ENCODE peak calls at places on chromosomes 3 and 15, in five cellular contexts. One of them, this sample, is unnamed.

GRCh38 chr3:127263586-127264231 is 24.1 kb downstream of the PRR20G start:
- DNase-seq in amygdala: peak
- DNase-seq in stomach: no peak
- DNase-seq in activated T-cell treated with anti-CD3 and anti-CD28 coated beads for 24 hours: no peak
- DNase-seq in iris pigment epithelial cell: no peak
- DNase-seq in this sample: no peak

GRCh38 chr15:77032052-77032646 is 37.2 kb downstream of the PSTPIP1 start:
- DNase-seq in iris pigment epithelial cell: no peak
- DNase-seq in activated T-cell treated with anti-CD3 and anti-CD28 coated beads for 24 hours: no peak
- DNase-seq in stomach: peak
- DNase-seq in amygdala: no peak
- DNase-seq in this sample: no peak

GRCh38 chr15:69627548-69628158 is 175.0 kb downstream of the RPLP1 start:
- DNase-seq in iris pigment epithelial cell: no peak
- DNase-seq in stomach: no peak
- DNase-seq in activated T-cell treated with anti-CD3 and anti-CD28 coated beads for 24 hours: no peak
- DNase-seq in amygdala: no peak
- DNase-seq in this sample: no peak

GRCh38 chr3:77456881-77457280 is 417.0 kb downstream of the ROBO2 start:
- DNase-seq in stomach: no peak
- DNase-seq in amygdala: no peak
- DNase-seq in activated T-cell treated with anti-CD3 and anti-CD28 coated beads for 24 hours: no peak
- DNase-seq in iris pigment epithelial cell: no peak
- DNase-seq in this sample: no peak

GRCh38 chr3:126982125-126982521 is 792 bp upstream of the PLXNA1 start:
- DNase-seq in stomach: no peak
- DNase-seq in activated T-cell treated with anti-CD3 and anti-CD28 coated beads for 24 hours: peak
- DNase-seq in iris pigment epithelial cell: peak
- DNase-seq in amygdala: no peak
- DNase-seq in this sample: no peak

GRCh38 chr3:153897025-153897723 is 224.0 kb upstream of the ARHGEF26 start:
- DNase-seq in amygdala: no peak
- DNase-seq in iris pigment epithelial cell: no peak
- DNase-seq in stomach: no peak
- DNase-seq in activated T-cell treated with anti-CD3 and anti-CD28 coated beads for 24 hours: no peak
- DNase-seq in this sample: no peak

GRCh38 chr3:26460975-26461374 is 161.6 kb upstream of the LRRC3B start:
- DNase-seq in stomach: no peak
- DNase-seq in activated T-cell treated with anti-CD3 and anti-CD28 coated beads for 24 hours: no peak
- DNase-seq in iris pigment epithelial cell: no peak
- DNase-seq in amygdala: no peak
- DNase-seq in this sample: no peak

GRCh38 chr3:128348805-128349531 is 117.7 kb downstream of the DNAJB8 start:
- DNase-seq in activated T-cell treated with anti-CD3 and anti-CD28 coated beads for 24 hours: no peak
- DNase-seq in stomach: no peak
- DNase-seq in amygdala: no peak
- DNase-seq in iris pigment epithelial cell: no peak
- DNase-seq in this sample: no peak

GRCh38 chr3:111984636-111985298 is 5.9 kb downstream of the ABHD10 start:
- DNase-seq in stomach: no peak
- DNase-seq in iris pigment epithelial cell: no peak
- DNase-seq in amygdala: no peak
- DNase-seq in activated T-cell treated with anti-CD3 and anti-CD28 coated beads for 24 hours: no peak
- DNase-seq in this sample: no peak

GRCh38 chr3:12910356-12911099 is 69.2 kb upstream of the RPL32 start:
- DNase-seq in iris pigment epithelial cell: no peak
- DNase-seq in activated T-cell treated with anti-CD3 and anti-CD28 coated beads for 24 hours: no peak
- DNase-seq in stomach: no peak
- DNase-seq in amygdala: no peak
- DNase-seq in this sample: no peak